ENCODE peak calls at places on chromosome 17, in four cellular contexts. K is mesendoderm, Z is IMR-90, S is H1. P is an unnamed sample.
A peak's percentile ranks its signal among the peaks of the same experiment; 100 is the strongest.

GRCh38 chr17:78588258-78589030 is 11.2 kb upstream of the DNAH17 start:
- DNase-seq in Z (no peak), S (no peak), K (no peak), P (no peak)

GRCh38 chr17:36736201-36737156 is 135.1 kb downstream of the MRM1 start:
- DNase-seq in K (no peak), Z (no peak), S (no peak), P (peak; percentile 32)

GRCh38 chr17:66306413-66306812 is 4.0 kb downstream of the PRKCA start:
- DNase-seq in Z (peak; percentile 73), K (no peak), S (no peak), P (no peak)

GRCh38 chr17:4914009-4914408 is 11.1 kb upstream of the CHRNE start:
- DNase-seq in K (no peak), Z (peak; percentile 19), S (no peak), P (no peak)

GRCh38 chr17:17884281-17885028 is 47.7 kb upstream of the SREBF1 start:
- DNase-seq in S (no peak), K (no peak), Z (no peak), P (no peak)

GRCh38 chr17:50909765-50910661 is 43.9 kb upstream of the TOB1 start:
- DNase-seq in S (no peak), K (no peak), Z (no peak), P (no peak)

GRCh38 chr17:77423589-77424451 is 283.1 kb downstream of the SEC14L1 start:
- DNase-seq in K (no peak), S (no peak), Z (peak; percentile 98), P (no peak)

GRCh38 chr17:81253358-81254131 is 14.4 kb downstream of the NDUFAF8 start:
- DNase-seq in Z (peak; percentile 31), K (no peak), S (no peak), P (no peak)

GRCh38 chr17:40456396-40456951 is 13.2 kb downstream of the IGFBP4 start:
- DNase-seq in Z (no peak), S (no peak), K (no peak), P (no peak)

GRCh38 chr17:74601944-74602572 is 10.0 kb upstream of the CD300LD start:
- DNase-seq in S (no peak), K (peak; percentile 55), Z (peak; percentile 15), P (peak; percentile 70)

GRCh38 chr17:49359990-49360795 is 1.9 kb downstream of the ZNF652 start:
- DNase-seq in K (no peak), S (no peak), Z (no peak), P (peak; percentile 18)

GRCh38 chr17:58385359-58385899 is 31.9 kb downstream of the RNF43 start:
- DNase-seq in S (no peak), K (no peak), Z (no peak), P (no peak)

GRCh38 chr17:49874911-49875310 is 27.0 kb upstream of the TAC4 start:
- DNase-seq in Z (no peak), K (no peak), S (no peak), P (no peak)

GRCh38 chr17:66676421-66676820 is 158.5 kb upstream of the CACNG5 start:
- DNase-seq in K (no peak), S (no peak), Z (no peak), P (no peak)

GRCh38 chr17:13638855-13639458 is 37.2 kb upstream of the HS3ST3A1 start:
- DNase-seq in S (no peak), Z (peak; percentile 23), K (peak; percentile 90), P (peak; percentile 34)

GRCh38 chr17:7179317-7180254 is at the start of gene ASGR1:
- DNase-seq in Z (no peak), K (no peak), S (no peak), P (no peak)

GRCh38 chr17:7177210-7177953 is 1.8 kb downstream of the ASGR1 start:
- DNase-seq in S (no peak), Z (peak; percentile 64), K (peak; percentile 85), P (peak; percentile 91)

GRCh38 chr17:7176870-7177209 is 2.3 kb downstream of the ASGR1 start:
- DNase-seq in Z (no peak), S (no peak), K (peak; percentile 33), P (peak; percentile 72)

GRCh38 chr17:7178973-7179316 is 225 bp downstream of the ASGR1 start:
- DNase-seq in K (no peak), S (no peak), Z (no peak), P (no peak)

DNA sequence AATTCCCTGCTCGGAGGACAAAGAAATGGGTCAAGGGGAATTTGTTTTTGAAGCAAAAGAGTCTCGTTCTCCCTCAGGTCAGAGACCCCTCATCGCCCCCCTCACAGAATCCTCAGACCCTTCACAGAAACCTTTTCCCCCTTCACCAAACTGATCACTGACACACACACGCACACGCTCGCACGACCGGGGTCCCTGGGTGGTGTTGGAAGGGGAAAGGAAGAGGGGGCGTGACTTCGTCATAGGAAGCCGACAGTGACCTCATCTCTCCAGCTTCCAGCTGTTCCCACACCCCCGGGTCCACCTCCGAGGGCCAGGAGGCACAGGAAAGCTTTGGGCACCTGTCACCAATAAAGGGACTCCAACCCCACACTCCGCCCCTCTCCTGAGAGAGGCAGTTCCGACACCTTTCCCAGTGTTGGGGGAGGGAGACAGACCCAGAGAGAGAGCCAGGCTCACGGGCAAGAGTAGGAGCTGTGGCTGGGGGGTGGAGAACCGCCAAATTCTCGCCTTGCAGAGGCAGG is 1.2 kb downstream of the ASGR1 start:
- DNase-seq in S (no peak), K (peak; percentile 72), Z (peak; percentile 71), P (peak; percentile 78)
- H3K4ac ChIP-seq in S (no peak overlapping the region), K (no peak overlapping the region), Z (peak overlapping the region; percentile 84), P (no peak overlapping the region)

DNA sequence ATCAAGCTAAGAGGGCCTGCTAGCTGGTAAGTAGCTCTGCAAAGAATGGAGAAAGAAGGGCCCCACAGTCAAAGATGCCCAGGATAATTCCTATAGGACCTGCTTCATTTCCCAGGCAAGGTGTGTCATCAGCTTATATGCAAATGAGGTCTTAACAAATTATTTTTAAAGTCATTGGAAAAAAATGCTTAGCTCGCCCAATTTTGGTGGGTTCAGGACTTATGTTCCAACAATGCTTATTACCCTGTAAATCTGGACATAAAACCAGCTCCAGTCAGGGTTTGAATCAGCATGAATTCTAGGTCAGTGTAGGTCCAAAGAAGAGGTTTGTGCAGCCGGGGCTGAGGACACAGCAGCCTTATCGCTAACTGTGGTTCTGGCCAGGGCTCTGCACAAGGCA is 25.4 kb downstream of the ACLY start:
- DNase-seq in S (no peak), K (no peak), Z (no peak), P (no peak)
- H3K56ac ChIP-seq in S (no peak overlapping the region), K (no peak overlapping the region), Z (no peak overlapping the region), P (no peak overlapping the region)

GRCh38 chr17:56536766-56537165 is 56.7 kb upstream of the NOG start:
- DNase-seq in Z (no peak), K (no peak), S (no peak), P (no peak)

GRCh38 chr17:56528636-56529170 is 64.8 kb upstream of the NOG start:
- DNase-seq in K (peak; percentile 52), S (no peak), Z (no peak), P (no peak)

DNA sequence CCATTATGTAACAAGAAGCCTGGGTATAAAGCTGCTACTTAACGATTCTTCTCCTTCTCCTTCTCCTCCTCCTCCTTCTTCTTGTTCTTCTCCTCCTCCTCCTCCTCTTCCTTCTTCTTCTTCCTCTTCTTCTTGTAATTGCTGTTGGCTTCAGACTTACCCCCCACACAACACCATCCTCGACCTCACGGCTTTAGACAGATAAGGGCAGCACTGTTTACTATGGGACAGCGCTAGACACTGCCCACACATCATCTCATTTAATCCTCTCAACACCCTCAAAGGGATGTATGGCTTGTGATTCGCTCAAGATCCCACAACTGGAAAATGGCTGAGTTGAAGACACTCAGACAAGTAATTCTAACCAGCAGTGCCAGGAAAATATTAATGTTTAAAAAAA is 60.6 kb upstream of the NOG start:
- DNase-seq in Z (no peak), S (no peak), K (no peak), P (no peak)
- H3K4me1 ChIP-seq in Z (no peaks in the 10 kb centered on the region), S (no peaks in the 10 kb centered on the region), K (no peaks in the 10 kb centered on the region), P (no peaks in the 10 kb centered on the region)

GRCh38 chr17:867896-868489 is 85.8 kb downstream of the MRM3 start:
- DNase-seq in S (no peak), Z (peak; percentile 22), K (no peak), P (no peak)
- H3K4ac ChIP-seq in S (no peak overlapping the region), Z (no peak overlapping the region), K (no peak overlapping the region), P (no peak overlapping the region)

DNA sequence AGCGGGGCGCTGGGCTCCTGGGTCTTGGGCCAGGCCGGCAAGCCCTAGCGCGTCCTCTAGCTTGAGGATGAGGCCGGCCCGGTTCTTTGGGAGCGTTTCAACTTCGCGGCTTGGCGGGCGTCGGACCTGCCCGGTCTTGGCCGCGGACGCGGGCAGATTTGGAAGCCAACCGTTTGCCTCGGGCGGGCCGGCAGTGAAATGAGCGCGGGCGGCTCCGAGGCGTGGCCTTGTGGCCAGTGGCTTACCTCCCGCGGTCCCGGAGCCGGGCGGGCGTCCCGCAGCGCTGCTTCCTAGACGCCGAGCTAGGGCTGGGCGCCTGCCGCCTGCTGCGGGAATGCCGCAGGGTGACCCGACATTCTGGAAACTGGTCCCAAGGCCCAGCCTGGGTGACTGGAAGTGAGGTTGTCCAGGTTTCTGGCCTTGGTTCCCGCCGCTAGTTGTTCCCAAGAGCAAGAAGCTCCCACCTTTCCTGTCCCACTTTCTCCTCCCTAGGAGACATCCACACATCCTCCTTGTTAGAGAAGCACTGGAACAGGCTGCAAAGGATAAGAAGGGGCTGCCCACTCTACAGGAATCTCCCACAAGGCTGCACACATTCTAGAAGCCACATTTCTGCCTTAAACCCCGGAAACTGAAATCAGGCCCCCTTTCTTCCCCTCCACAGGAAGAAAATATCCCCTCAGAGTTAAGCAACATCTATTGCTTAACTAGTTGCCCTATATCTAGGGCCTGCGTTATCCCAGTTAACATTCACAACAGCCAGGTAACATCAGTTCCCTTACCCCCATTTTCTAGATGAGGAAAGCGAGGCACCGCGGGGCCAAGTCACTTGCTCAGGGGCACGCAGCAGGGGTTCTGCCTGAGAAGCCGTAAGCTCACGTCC is 4.5 kb upstream of the CBX8 start:
- DNase-seq in Z (no peak), S (no peak), K (no peak), P (peak; percentile 60)
- H3K56ac ChIP-seq in Z (no peak overlapping the region), S (no peak overlapping the region), K (peak overlapping the region; percentile 49), P (no peak overlapping the region)

DNA sequence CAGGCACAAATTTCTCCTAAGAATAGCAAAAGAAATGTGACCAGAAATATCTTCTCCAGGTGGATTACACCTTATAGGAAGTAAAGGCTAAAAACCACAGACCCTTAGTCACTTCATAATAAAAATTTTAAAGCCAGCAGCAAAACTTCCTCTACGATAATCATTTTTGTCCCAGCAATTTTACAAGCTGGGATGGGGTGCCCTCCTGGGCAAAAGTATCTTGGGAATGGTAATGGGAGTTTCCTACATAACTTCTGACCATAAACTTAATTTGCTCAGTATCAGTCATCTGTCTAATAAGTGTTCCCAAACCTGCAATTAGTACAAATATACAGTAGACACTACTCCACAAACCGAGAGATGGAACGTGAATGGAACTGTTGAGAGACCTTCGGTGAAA is 3.0 kb downstream of the PHF12 start:
- DNase-seq in Z (no peak), S (no peak), K (no peak), P (no peak)
- H3K4me1 ChIP-seq in Z (peaks cover 13% of the 10 kb centered on the region), S (peaks cover 13% of the 10 kb centered on the region), K (peaks cover 2% of the 10 kb centered on the region), P (peaks cover 7% of the 10 kb centered on the region)

P was measured in H9.